ENCODE peak calls at places on chromosomes 7 and 10, in nine cellular contexts. J, U, M, B, R, A, L, I and O are unnamed samples.

GRCh38 chr7:27210441-27211083 is 10.7 kb upstream of the HOXA13 start:
- DNase-seq in R (peak), L (peak), I (peak), J (peak), U (peak), B (no peak), M (no peak), A (no peak), O (peak)

GRCh38 chr10:78865931-78866717 is 202.6 kb upstream of the ZMIZ1 start:
- DNase-seq in R (no peak), B (no peak), U (no peak), M (no peak), I (no peak), A (no peak), J (no peak), L (no peak), O (no peak)

GRCh38 chr10:77578583-77579227 is 58.9 kb downstream of the KCNMA1 start:
- DNase-seq in R (peak), I (no peak), M (no peak), U (no peak), B (no peak), A (no peak), L (peak), J (no peak), O (no peak)

GRCh38 chr7:80357530-80357929 is 154.3 kb downstream of the GNAT3 start:
- DNase-seq in M (no peak), L (no peak), B (no peak), R (no peak), A (no peak), J (no peak), U (no peak), I (no peak), O (no peak)

GRCh38 chr7:55476071-55476803 is 96.1 kb downstream of the VOPP1 start:
- DNase-seq in A (no peak), I (peak), L (peak), B (no peak), R (peak), U (no peak), J (no peak), M (no peak), O (no peak)

GRCh38 chr7:137985897-137986251 is 16.0 kb downstream of the CREB3L2 start:
- DNase-seq in L (no peak), R (no peak), M (no peak), I (no peak), J (peak), B (no peak), U (no peak), A (no peak), O (no peak)

GRCh38 chr7:143419880-143420279 is 11.2 kb upstream of the EPHA1 start:
- DNase-seq in R (no peak), L (no peak), B (no peak), A (no peak), U (no peak), I (no peak), J (no peak), M (no peak), O (no peak)

GRCh38 chr7:27576360-27576944 is 86.2 kb downstream of the HIBADH start:
- DNase-seq in A (no peak), R (peak), M (no peak), J (peak), I (peak), B (peak), L (peak), U (no peak), O (peak)

GRCh38 chr7:7861211-7861633 is 107.4 kb upstream of the GLCCI1 start:
- DNase-seq in L (peak), A (no peak), R (peak), I (no peak), B (peak), J (no peak), M (no peak), U (no peak), O (peak)

GRCh38 chr7:147305827-147306226 is 1189.2 kb downstream of the CNTNAP2 start:
- DNase-seq in L (no peak), U (no peak), R (no peak), A (no peak), B (no peak), J (no peak), I (no peak), M (no peak), O (no peak)

GRCh38 chr7:11343818-11344413 is 370.2 kb downstream of the PHF14 start:
- DNase-seq in R (peak), A (no peak), B (peak), I (peak), M (no peak), L (peak), J (peak), U (peak), O (no peak)

GRCh38 chr7:157401567-157402387 is 65.0 kb downstream of the DNAJB6 start:
- DNase-seq in R (no peak), U (no peak), A (no peak), M (no peak), J (no peak), B (no peak), L (peak), I (no peak), O (no peak)

GRCh38 chr7:110569486-110569885 is 521.4 kb upstream of the LRRN3 start:
- DNase-seq in I (no peak), B (no peak), L (no peak), A (no peak), J (no peak), R (no peak), U (no peak), M (no peak), O (no peak)

GRCh38 chr7:157515342-157516041 is 178.7 kb downstream of the DNAJB6 start:
- DNase-seq in I (no peak), A (no peak), B (no peak), L (no peak), R (no peak), J (no peak), M (no peak), U (no peak), O (no peak)

GRCh38 chr10:49318751-49319150 is 19.8 kb downstream of the C10orf71 start:
- DNase-seq in M (no peak), I (no peak), B (no peak), R (no peak), J (no peak), L (no peak), A (no peak), U (no peak), O (no peak)

GRCh38 chr7:2445047-2445446 is 31.2 kb downstream of the GRIFIN start:
- DNase-seq in I (peak), B (no peak), U (no peak), A (no peak), R (peak), M (no peak), L (no peak), J (no peak), O (no peak)

GRCh38 chr7:47596502-47597202 is 14.7 kb upstream of the TNS3 start:
- DNase-seq in U (no peak), B (no peak), R (peak), J (no peak), M (no peak), I (no peak), L (peak), A (no peak), O (no peak)

GRCh38 chr7:43593010-43593409 is 10.1 kb downstream of the STK17A start:
- DNase-seq in I (no peak), R (no peak), A (no peak), M (no peak), U (no peak), B (no peak), J (no peak), L (peak), O (no peak)

GRCh38 chr7:44581426-44581906 is 565 bp downstream of the TMED4 start:
- DNase-seq in I (no peak), U (no peak), L (no peak), M (no peak), R (peak), A (peak), B (no peak), J (peak), O (no peak)

GRCh38 chr10:15997313-15997712 is 137.0 kb upstream of the MINDY3 start:
- DNase-seq in R (no peak), J (no peak), M (no peak), U (no peak), I (no peak), A (no peak), L (no peak), B (no peak), O (no peak)